ENCODE peak calls at places on chromosomes 13 and 19, in six cellular contexts. H is activated T-helper 9 cell treated with anti-CD3 and anti-CD28 coated beads, Interleukin-2, amount 50 U/mL, for 16 hours; P is activated CD8-positive, alpha-beta T cell treated with anti-CD3 and anti-CD28 coated beads for 36 hours; G is pancreas; R is CD8-positive, alpha-beta T cell; O is GM03348. F is an unnamed sample.

GRCh38 chr19:33830264-33830663 is 33.6 kb downstream of the KCTD15 start:
- DNase-seq in H (no peak), P (no peak), G (no peak), O (no peak), R (no peak), F (no peak)

GRCh38 chr13:21625366-21625765 is 21.4 kb upstream of the MICU2 start:
- DNase-seq in R (no peak), O (peak; percentile 77), H (no peak), G (no peak), P (peak; percentile 22), F (no peak)

GRCh38 chr19:35451278-35452096 is 3.4 kb downstream of the FFAR2 start:
- DNase-seq in G (no peak), O (no peak), R (no peak), P (peak; percentile 60), H (no peak), F (no peak)

GRCh38 chr13:78121459-78122348 is 203.1 kb upstream of the EDNRB start:
- DNase-seq in O (peak; percentile 58), R (peak; percentile 30), G (peak; percentile 36), P (peak; percentile 63), H (no peak), F (peak; percentile 65)

GRCh38 chr13:109271061-109271460 is 515.3 kb downstream of the IRS2 start:
- DNase-seq in H (no peak), R (no peak), P (no peak), O (no peak), G (no peak), F (no peak)

GRCh38 chr19:2567580-2567979 is 91.7 kb downstream of the GADD45B start:
- DNase-seq in G (no peak), O (no peak), P (peak; percentile 43), H (no peak), R (no peak), F (peak; percentile 81)

GRCh38 chr13:90154311-90154960 is 1193.1 kb upstream of the MIR17HG start:
- DNase-seq in H (no peak), O (no peak), R (no peak), G (no peak), P (no peak), F (no peak)

GRCh38 chr19:51407631-51408131 is 9.8 kb downstream of the SIGLEC10 start:
- DNase-seq in H (no peak), O (no peak), G (peak; percentile 25), P (peak; percentile 63), R (peak; percentile 42), F (no peak)

GRCh38 chr19:51784922-51785690 is 9.9 kb upstream of the FPR3 start:
- DNase-seq in R (no peak), H (peak; percentile 24), P (peak; percentile 85), O (peak; percentile 71), G (no peak), F (peak; percentile 90)

GRCh38 chr19:953501-954271 is 27.9 kb downstream of the ARID3A start:
- DNase-seq in H (no peak), O (no peak), P (no peak), R (no peak), G (no peak), F (no peak)

GRCh38 chr19:58395979-58396627 is 647 bp downstream of the RNF225 start:
- DNase-seq in P (no peak), H (no peak), O (peak; percentile 20), R (no peak), G (peak; percentile 38), F (no peak)

GRCh38 chr13:22793598-22794134 is 387.1 kb upstream of the SGCG start:
- DNase-seq in G (no peak), H (no peak), R (no peak), P (no peak), O (no peak), F (no peak)

GRCh38 chr19:54674021-54674617 is 11.3 kb downstream of the LILRB4 start:
- DNase-seq in G (no peak), R (no peak), H (no peak), O (peak; percentile 31), P (peak; percentile 22), F (no peak)

GRCh38 chr13:112545866-112546265 is 42.1 kb downstream of the TUBGCP3 start:
- DNase-seq in R (no peak), P (no peak), G (no peak), O (peak; percentile 73), H (no peak), F (no peak)

GRCh38 chr13:33284016-33284415 is 1.5 kb downstream of the STARD13 start:
- DNase-seq in R (no peak), G (no peak), P (no peak), O (peak; percentile 9), H (no peak), F (no peak)

GRCh38 chr13:43057653-43058317 is 34.4 kb downstream of the DNAJC15 start:
- DNase-seq in O (no peak), R (peak; percentile 30), H (no peak), G (no peak), P (peak; percentile 22), F (no peak)

GRCh38 chr13:85040176-85040660 is 759.0 kb downstream of the SLITRK6 start:
- DNase-seq in O (no peak), H (no peak), G (no peak), R (no peak), P (no peak), F (no peak)

GRCh38 chr19:33580645-33581037 is 41.1 kb upstream of the CHST8 start:
- DNase-seq in G (no peak), R (no peak), O (no peak), H (no peak), P (no peak), F (no peak)

GRCh38 chr19:591099-591958 is 1.6 kb downstream of the HCN2 start:
- DNase-seq in P (no peak), R (no peak), H (no peak), O (peak; percentile 72), G (no peak), F (no peak)

GRCh38 chr19:33404916-33405315 is 31.4 kb downstream of the CEBPG start:
- DNase-seq in H (no peak), R (no peak), P (no peak), O (no peak), G (no peak), F (no peak)

GRCh38 chr13:98447881-98448641 is 128.8 kb downstream of the STK24 start:
- DNase-seq in O (peak; percentile 37), G (no peak), R (no peak), P (peak; percentile 44), H (no peak), F (no peak)

GRCh38 chr13:29310806-29311205 is 284.7 kb downstream of the SLC7A1 start:
- DNase-seq in G (no peak), O (no peak), H (no peak), R (no peak), P (no peak), F (no peak)

GRCh38 chr19:5231857-5232503 is 108.6 kb downstream of the PTPRS start:
- DNase-seq in P (no peak), O (no peak), H (no peak), G (no peak), R (no peak), F (no peak)

GRCh38 chr13:69243366-69243765 is 864.3 kb upstream of the ATXN8OS start:
- DNase-seq in R (no peak), P (no peak), G (no peak), H (no peak), O (no peak), F (no peak)

GRCh38 chr19:10152100-10152499 is 32.4 kb upstream of the EIF3G start:
- DNase-seq in G (no peak), O (no peak), H (no peak), P (no peak), R (no peak), F (no peak)

GRCh38 chr13:99275093-99275469 is 16.9 kb upstream of the GPR18 start:
- DNase-seq in R (peak; percentile 41), O (peak; percentile 65), H (no peak), P (peak; percentile 69), G (no peak), F (no peak)

GRCh38 chr13:101572456-101572855 is 120.0 kb downstream of the ITGBL1 start:
- DNase-seq in R (no peak), H (no peak), P (no peak), G (no peak), O (no peak), F (no peak)

GRCh38 chr13:24741016-24741662 is 22.8 kb upstream of the RNF17 start:
- DNase-seq in O (no peak), R (no peak), H (no peak), G (no peak), P (no peak), F (no peak)

GRCh38 chr13:29607465-29607864 is 12.0 kb upstream of the SLC7A1 start:
- DNase-seq in R (no peak), O (no peak), P (no peak), G (no peak), H (no peak), F (no peak)

GRCh38 chr13:41411536-41411935 is 45.8 kb upstream of the RGCC start:
- DNase-seq in R (no peak), G (no peak), H (no peak), P (no peak), O (peak; percentile 63), F (no peak)

GRCh38 chr19:7505682-7506384 is 10.1 kb upstream of the ZNF358 start:
- DNase-seq in G (peak; percentile 70), P (peak; percentile 46), R (no peak), O (peak; percentile 74), H (no peak), F (no peak)

GRCh38 chr19:39696418-39696817 is 7.9 kb upstream of the LGALS14 start:
- DNase-seq in G (no peak), P (no peak), O (no peak), H (no peak), R (no peak), F (no peak)

GRCh38 chr13:111153977-111154332 is 38.8 kb downstream of the ARHGEF7 start:
- DNase-seq in P (no peak), G (no peak), R (peak; percentile 49), H (no peak), O (peak; percentile 78), F (peak; percentile 70)

GRCh38 chr19:50203281-50204080 is at the start of gene MYH14:
- DNase-seq in P (peak; percentile 12), R (no peak), H (no peak), O (peak; percentile 50), G (peak; percentile 97), F (peak; percentile 77)